ENCODE peak calls at places on chromosomes 1 and 21, in six cellular contexts. J is HCT116, R is WTC11, W is K562, Q is GM12878, A is HepG2. V is an unnamed sample.

GRCh38 chr1:217590598-217590997 is 40.3 kb downstream of the GPATCH2 start:
- DNase-seq in J (no peak), R (no peak), W (no peak), Q (no peak), A (peak), V (no peak)

GRCh38 chr1:52913537-52913936 is 8.0 kb downstream of the ECHDC2 start:
- DNase-seq in J (no peak), R (peak), W (peak), Q (no peak), A (peak), V (no peak)

GRCh38 chr21:35102488-35103407 is 53.6 kb upstream of the RUNX1 start:
- DNase-seq in J (no peak), R (no peak), W (peak), Q (no peak), A (peak), V (no peak)

GRCh38 chr1:19339199-19339861 is 27.2 kb downstream of the SLC66A1 start:
- DNase-seq in J (no peak), R (no peak), W (no peak), Q (no peak), A (no peak), V (no peak)

GRCh38 chr1:67830928-67831596 is 2.2 kb downstream of the GNG12 start:
- DNase-seq in J (no peak), R (no peak), W (no peak), Q (no peak), A (no peak), V (no peak)

GRCh38 chr1:227958617-227959324 is 11.0 kb upstream of the WNT9A start:
- DNase-seq in J (no peak), R (no peak), W (peak), Q (no peak), A (no peak), V (no peak)

GRCh38 chr1:218620956-218621355 is 275.8 kb downstream of the TGFB2 start:
- DNase-seq in J (no peak), R (no peak), W (no peak), Q (no peak), A (peak), V (no peak)

GRCh38 chr1:212315907-212316306 is 30.7 kb downstream of the PPP2R5A start:
- DNase-seq in J (peak), R (peak), W (no peak), Q (no peak), A (peak), V (no peak)

GRCh38 chr21:16196521-16197208 is 466.9 kb downstream of the USP25 start:
- DNase-seq in J (no peak), R (no peak), W (no peak), Q (no peak), A (no peak), V (no peak)

GRCh38 chr1:211210052-211210451 is 49.1 kb upstream of the RCOR3 start:
- DNase-seq in J (no peak), R (no peak), W (no peak), Q (no peak), A (no peak), V (no peak)

GRCh38 chr1:119451158-119451557 is 36.2 kb downstream of the HSD3B2 start:
- DNase-seq in J (no peak), R (no peak), W (no peak), Q (no peak), A (no peak), V (no peak)

GRCh38 chr1:110112656-110113055 is 413 bp downstream of the UBL4B start:
- DNase-seq in J (no peak), R (no peak), W (no peak), Q (no peak), A (no peak), V (no peak)

GRCh38 chr21:37912616-37913015 is 3.6 kb downstream of the KCNJ6 start:
- DNase-seq in J (no peak), R (no peak), W (no peak), Q (no peak), A (no peak), V (no peak)

GRCh38 chr1:20947409-20947808 is 160.3 kb upstream of the HP1BP3 start:
- DNase-seq in J (no peak), R (no peak), W (no peak), Q (no peak), A (no peak), V (no peak)

GRCh38 chr1:68977211-68977610 is 480.3 kb upstream of the DEPDC1 start:
- DNase-seq in J (no peak), R (peak), W (no peak), Q (no peak), A (no peak), V (no peak)

GRCh38 chr21:32426592-32427051 is 14.1 kb downstream of the EVA1C start:
- DNase-seq in J (no peak), R (no peak), W (peak), Q (no peak), A (peak), V (no peak)

GRCh38 chr1:8649027-8649426 is 168.4 kb downstream of the RERE start:
- DNase-seq in J (no peak), R (no peak), W (no peak), Q (no peak), A (no peak), V (no peak)

GRCh38 chr1:25896266-25896665 is 10.0 kb downstream of the STMN1 start:
- DNase-seq in J (no peak), R (no peak), W (no peak), Q (no peak), A (no peak), V (no peak)

GRCh38 chr1:13725714-13726175 is 25.8 kb downstream of the PRDM2 start:
- DNase-seq in J (peak), R (peak), W (no peak), Q (no peak), A (peak), V (no peak)

GRCh38 chr1:185244015-185244747 is 72.9 kb downstream of the IVNS1ABP start:
- DNase-seq in J (no peak), R (no peak), W (no peak), Q (no peak), A (no peak), V (no peak)

GRCh38 chr21:35172231-35172630 is 123.1 kb upstream of the RUNX1 start:
- DNase-seq in J (no peak), R (no peak), W (no peak), Q (no peak), A (no peak), V (no peak)

GRCh38 chr1:202237052-202237451 is 43.5 kb downstream of the LGR6 start:
- DNase-seq in J (peak), R (peak), W (peak), Q (no peak), A (peak), V (peak)

GRCh38 chr1:55305735-55306134 is 90.6 kb upstream of the USP24 start:
- DNase-seq in J (no peak), R (no peak), W (no peak), Q (no peak), A (no peak), V (no peak)

GRCh38 chr1:33342041-33342723 is 21.3 kb upstream of the A3GALT2 start:
- DNase-seq in J (no peak), R (peak), W (no peak), Q (peak), A (peak), V (peak)

GRCh38 chr1:26697978-26698849 is 2.4 kb downstream of the ARID1A start:
- DNase-seq in J (peak), R (peak), W (peak), Q (no peak), A (peak), V (no peak)

GRCh38 chr1:38037481-38037939 is 9.1 kb downstream of the POU3F1 start:
- DNase-seq in J (no peak), R (no peak), W (peak), Q (no peak), A (no peak), V (no peak)

GRCh38 chr1:25476186-25477097 is 45.7 kb downstream of the MACO1 start:
- DNase-seq in J (no peak), R (no peak), W (no peak), Q (peak), A (no peak), V (no peak)

GRCh38 chr21:44872568-44873355 is 728 bp downstream of the PTTG1IP start:
- DNase-seq in J (no peak), R (no peak), W (peak), Q (no peak), A (no peak), V (no peak)

GRCh38 chr1:42155362-42155761 is 2.2 kb downstream of the GUCA2B start:
- DNase-seq in J (no peak), R (no peak), W (no peak), Q (no peak), A (no peak), V (no peak)

GRCh38 chr1:50873458-50874187 is 86.4 kb downstream of the FAF1 start:
- DNase-seq in J (peak), R (peak), W (peak), Q (peak), A (peak), V (peak)

GRCh38 chr1:206590025-206590834 is 22.0 kb downstream of the EIF2D start:
- DNase-seq in J (peak), R (peak), W (peak), Q (no peak), A (no peak), V (no peak)

GRCh38 chr1:34742667-34743270 is 12.1 kb upstream of the GJB5 start:
- DNase-seq in J (peak), R (peak), W (peak), Q (peak), A (peak), V (no peak)

GRCh38 chr1:21313146-21313885 is 23.1 kb upstream of the ECE1 start:
- DNase-seq in J (no peak), R (no peak), W (no peak), Q (no peak), A (no peak), V (no peak)

GRCh38 chr1:20616468-20617156 is 16.6 kb upstream of the PINK1 start:
- DNase-seq in J (no peak), R (no peak), W (no peak), Q (no peak), A (no peak), V (no peak)

GRCh38 chr1:213070399-213070798 is 19.4 kb downstream of the RPS6KC1 start:
- DNase-seq in J (no peak), R (no peak), W (peak), Q (peak), A (peak), V (no peak)

GRCh38 chr1:198156745-198157240 is at the start of gene NEK7:
- DNase-seq in J (peak), R (peak), W (peak), Q (no peak), A (peak), V (peak)

GRCh38 chr1:96329121-96329520 is 392.5 kb upstream of the PTBP2 start:
- DNase-seq in J (no peak), R (no peak), W (no peak), Q (no peak), A (no peak), V (no peak)

GRCh38 chr1:115133440-115133839 is 44.1 kb upstream of the TSPAN2 start:
- DNase-seq in J (no peak), R (no peak), W (no peak), Q (no peak), A (no peak), V (no peak)

GRCh38 chr21:17003763-17004373 is 509.0 kb upstream of the CXADR start:
- DNase-seq in J (no peak), R (no peak), W (no peak), Q (no peak), A (no peak), V (no peak)

GRCh38 chr1:100879422-100879821 is 15.2 kb downstream of the EXTL2 start:
- DNase-seq in J (no peak), R (no peak), W (no peak), Q (no peak), A (no peak), V (no peak)

GRCh38 chr1:177230228-177231016 is 59.7 kb downstream of the BRINP2 start:
- DNase-seq in J (no peak), R (no peak), W (no peak), Q (no peak), A (no peak), V (no peak)
- TF ChIP-seq ATF3 in J (no peak), R (no peak), W (no peak), Q (no peak), A (no peak), V (no peak)

GRCh38 chr1:31957701-31958674 is 19.8 kb upstream of the PTP4A2 start:
- DNase-seq in J (no peak), R (no peak), W (peak), Q (peak), A (no peak), V (no peak)
- TF ChIP-seq ATF3 in J (no peak), R (no peak), W (no peak), Q (no peak), A (no peak), V (no peak)

DNA sequence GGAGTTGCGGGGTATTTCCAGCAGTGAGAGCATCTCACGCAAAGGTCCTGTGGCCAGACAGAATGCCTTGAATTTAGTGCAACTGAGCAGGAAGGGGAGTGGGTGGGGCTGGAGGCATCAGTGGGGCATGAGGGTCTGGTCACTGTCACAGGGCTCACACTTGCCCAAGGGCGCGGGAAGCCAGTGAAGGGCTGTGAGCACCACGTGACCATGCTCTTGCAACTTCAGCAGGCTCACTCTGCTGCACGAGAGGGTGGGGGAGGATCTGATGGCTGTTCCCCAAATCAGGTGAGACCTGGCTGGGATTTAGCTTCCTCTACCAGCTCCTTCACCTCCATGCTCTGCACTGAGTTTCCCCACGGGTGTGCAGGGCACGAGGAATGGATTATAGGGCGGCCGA is 64.2 kb downstream of the PGBD5 start:
- DNase-seq in J (no peak), R (no peak), W (no peak), Q (no peak), A (no peak), V (no peak)
- TF ChIP-seq ATF3 in J (no peak), R (no peak), W (no peak), Q (no peak), A (no peak), V (no peak)

DNA sequence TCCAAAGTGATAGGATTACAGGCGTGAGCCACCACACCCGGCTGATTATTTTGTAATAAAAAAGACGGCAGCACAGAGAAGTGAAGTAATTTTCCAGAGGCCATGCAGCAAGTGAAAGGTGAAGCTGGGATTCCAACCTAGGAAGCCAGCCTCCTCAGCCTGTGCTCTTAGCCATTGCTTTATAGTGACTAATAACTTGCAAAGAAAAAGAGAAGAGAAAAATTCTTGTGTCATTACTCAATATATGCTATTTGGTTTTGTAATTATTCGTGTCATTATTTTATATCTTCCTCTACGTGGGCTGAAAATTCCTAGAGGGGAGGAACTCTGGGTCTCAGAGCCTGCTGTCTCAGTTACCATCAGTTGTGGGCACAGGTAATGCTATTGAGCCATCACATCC is 1.6 kb upstream of the IER5 start:
- DNase-seq in J (no peak), R (no peak), W (no peak), Q (no peak), A (no peak), V (no peak)
- TF ChIP-seq ATF3 in J (no peak), R (no peak), W (no peak), Q (no peak), A (no peak), V (no peak)

GRCh38 chr1:24189528-24189927 is 2.4 kb upstream of the IFNLR1 start:
- DNase-seq in J (no peak), R (no peak), W (no peak), Q (peak), A (no peak), V (no peak)
- TF ChIP-seq ATF3 in J (no peak), R (no peak), W (no peak), Q (no peak), A (no peak), V (no peak)

DNA sequence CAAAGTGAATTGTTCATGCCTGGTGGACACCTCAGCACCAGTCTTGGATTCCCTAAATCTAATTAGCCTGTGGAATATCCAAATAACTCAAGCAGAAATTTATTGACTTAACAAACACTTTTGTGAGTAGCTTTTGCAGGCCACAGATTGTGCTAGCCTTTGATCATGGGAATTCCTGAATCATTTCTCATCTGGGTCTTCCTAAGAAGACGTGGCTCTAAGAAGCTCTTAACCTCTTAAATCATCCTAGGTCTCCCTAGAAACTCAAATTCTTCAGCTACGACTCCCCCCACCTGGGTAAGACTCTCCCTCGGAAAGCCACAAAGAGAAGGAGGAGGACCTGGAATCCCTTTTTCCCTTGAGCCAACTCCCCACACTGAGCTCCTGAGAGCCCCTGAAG is 53.8 kb upstream of the PSEN2 start:
- DNase-seq in J (peak), R (no peak), W (no peak), Q (no peak), A (no peak), V (no peak)
- TF ChIP-seq ATF3 in J (no peak), R (no peak), W (no peak), Q (no peak), A (no peak), V (no peak)

V was measured in H1.